ENCODE peak calls at places on chromosomes 16 and 17, in seven cellular contexts. N is neuronal stem cell, K is IMR-90, C is H9, D is H1, Y is trophoblast cell, W is mesendoderm. E is an unnamed sample.

GRCh38 chr17:2250140-2251095 is 53.2 kb downstream of the SMG6 start:
- DNase-seq in N (no peak), K (peak; percentile 58), C (no peak), D (no peak), Y (no peak), W (no peak), E (no peak)

GRCh38 chr17:4519361-4519788 is 20.7 kb downstream of the SPNS2 start:
- DNase-seq in N (no peak), K (no peak), C (no peak), D (no peak), Y (no peak), W (no peak), E (no peak)

GRCh38 chr17:68641276-68642117 is 40.3 kb upstream of the FAM20A start:
- DNase-seq in N (no peak), K (no peak), C (no peak), D (no peak), Y (peak; percentile 82), W (no peak), E (no peak)

GRCh38 chr17:74977802-74978201 is 5.2 kb upstream of the HID1 start:
- DNase-seq in N (no peak), K (no peak), C (no peak), D (no peak), Y (no peak), W (no peak), E (no peak)

GRCh38 chr17:34725008-34725407 is 145.6 kb downstream of the TMEM132E start:
- DNase-seq in N (no peak), K (no peak), C (peak; percentile 27), D (no peak), Y (no peak), W (peak; percentile 8), E (no peak)

GRCh38 chr17:70621593-70621992 is 452.3 kb downstream of the KCNJ2 start:
- DNase-seq in N (no peak), K (peak; percentile 9), C (no peak), D (no peak), Y (no peak), W (no peak), E (peak; percentile 21)

GRCh38 chr17:6366144-6366755 is 68.7 kb downstream of the AIPL1 start:
- DNase-seq in N (no peak), K (peak; percentile 24), C (peak; percentile 54), D (no peak), Y (no peak), W (peak; percentile 3), E (peak; percentile 77)

GRCh38 chr17:8272421-8272820 is 16.0 kb upstream of the RANGRF start:
- DNase-seq in N (no peak), K (no peak), C (no peak), D (no peak), Y (no peak), W (peak; percentile 42), E (no peak)

GRCh38 chr17:50916026-50916707 is 50.0 kb upstream of the TOB1 start:
- DNase-seq in N (no peak), K (peak; percentile 10), C (no peak), D (no peak), Y (no peak), W (no peak), E (no peak)

GRCh38 chr16:55059146-55059545 is 128.5 kb downstream of the IRX5 start:
- DNase-seq in N (no peak), K (no peak), C (no peak), D (no peak), Y (no peak), W (no peak), E (no peak)
- H3K18ac ChIP-seq in N (no peak overlapping the region), K (no peak overlapping the region), C (no peak overlapping the region), D (no peak overlapping the region), Y (no peak overlapping the region), W (no peak overlapping the region), E (no peak overlapping the region)

GRCh38 chr17:45063198-45063597 is 2.1 kb downstream of the NMT1 start:
- DNase-seq in N (no peak), K (no peak), C (no peak), D (no peak), Y (no peak), W (no peak), E (peak; percentile 47)
- H3K4me1 ChIP-seq in N (peaks cover 5% of the 10 kb centered on the region), K (peaks cover 6% of the 10 kb centered on the region), C (no peaks in the 10 kb centered on the region), D (no peaks in the 10 kb centered on the region), Y (peaks cover 2% of the 10 kb centered on the region), W (no peaks in the 10 kb centered on the region), E (peaks cover 9% of the 10 kb centered on the region)

GRCh38 chr17:40341808-40342574 is 22.5 kb downstream of the GJD3 start:
- DNase-seq in N (no peak), K (peak; percentile 50), C (peak; percentile 65), D (no peak), Y (peak; percentile 45), W (peak; percentile 89), E (peak; percentile 77)
- H3K27me3 ChIP-seq in N (peaks cover 2% of the 10 kb centered on the region), K (no peaks in the 10 kb centered on the region), C (peaks cover 18% of the 10 kb centered on the region), D (peaks cover 41% of the 10 kb centered on the region), Y (no peaks in the 10 kb centered on the region), W (no peaks in the 10 kb centered on the region), E (no peaks in the 10 kb centered on the region)

GRCh38 chr17:78905111-78905510 is 2.1 kb upstream of the CEP295NL start:
- DNase-seq in N (no peak), K (peak; percentile 64), C (no peak), D (no peak), Y (no peak), W (no peak), E (peak; percentile 24)

GRCh38 chr17:78912082-78912481 is 9.1 kb upstream of the CEP295NL start:
- DNase-seq in N (no peak), K (no peak), C (no peak), D (no peak), Y (no peak), W (no peak), E (no peak)

GRCh38 chr17:78904371-78904770 is 1.4 kb upstream of the CEP295NL start:
- DNase-seq in N (no peak), K (no peak), C (no peak), D (no peak), Y (no peak), W (peak; percentile 20), E (no peak)

GRCh38 chr17:78910885-78911284 is 7.9 kb upstream of the CEP295NL start:
- DNase-seq in N (no peak), K (no peak), C (no peak), D (no peak), Y (no peak), W (no peak), E (no peak)

GRCh38 chr17:78908426-78908825 is 5.4 kb upstream of the CEP295NL start:
- DNase-seq in N (no peak), K (no peak), C (no peak), D (no peak), Y (no peak), W (no peak), E (no peak)
- H3K18ac ChIP-seq in N (no peak overlapping the region), K (no peak overlapping the region), C (no peak overlapping the region), D (no peak overlapping the region), Y (no peak overlapping the region), W (no peak overlapping the region), E (no peak overlapping the region)

DNA sequence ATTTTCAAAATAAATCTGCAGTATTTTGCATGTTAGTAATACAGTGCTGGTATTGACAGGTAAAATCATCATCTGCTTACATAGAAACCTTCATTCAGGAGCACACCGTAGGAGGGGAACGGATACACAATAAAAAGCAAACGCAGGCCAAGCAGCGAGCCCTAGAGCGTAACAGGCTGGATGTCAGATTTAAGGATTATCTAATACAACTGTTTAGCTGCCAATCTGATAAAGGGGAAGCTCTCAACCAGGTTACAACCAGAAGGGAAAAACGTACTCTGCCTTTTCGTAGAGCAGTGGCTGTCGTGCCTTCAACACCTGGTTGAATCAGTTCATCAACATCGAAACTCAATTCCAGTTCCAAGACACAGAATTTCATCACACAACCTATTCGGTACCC is 16.4 kb upstream of the CUEDC1 start:
- DNase-seq in N (no peak), K (no peak), C (no peak), D (no peak), Y (no peak), W (no peak), E (no peak)
- H3K4me1 ChIP-seq in N (no peaks in the 10 kb centered on the region), K (peaks cover 12% of the 10 kb centered on the region), C (peaks cover 2% of the 10 kb centered on the region), D (peaks cover 2% of the 10 kb centered on the region), Y (no peaks in the 10 kb centered on the region), W (no peaks in the 10 kb centered on the region), E (peaks cover 12% of the 10 kb centered on the region)

GRCh38 chr17:83069931-83070374 is 9.5 kb upstream of the METRNL start:
- DNase-seq in N (no peak), K (no peak), C (no peak), D (no peak), Y (no peak), W (no peak), E (no peak)

GRCh38 chr17:83070800-83071341 is 8.5 kb upstream of the METRNL start:
- DNase-seq in N (no peak), K (no peak), C (no peak), D (no peak), Y (no peak), W (no peak), E (no peak)

GRCh38 chr17:83072600-83073358 is 6.6 kb upstream of the METRNL start:
- DNase-seq in N (no peak), K (no peak), C (no peak), D (no peak), Y (no peak), W (no peak), E (no peak)

GRCh38 chr17:83071966-83072562 is 7.3 kb upstream of the METRNL start:
- DNase-seq in N (no peak), K (no peak), C (no peak), D (no peak), Y (no peak), W (no peak), E (no peak)

DNA sequence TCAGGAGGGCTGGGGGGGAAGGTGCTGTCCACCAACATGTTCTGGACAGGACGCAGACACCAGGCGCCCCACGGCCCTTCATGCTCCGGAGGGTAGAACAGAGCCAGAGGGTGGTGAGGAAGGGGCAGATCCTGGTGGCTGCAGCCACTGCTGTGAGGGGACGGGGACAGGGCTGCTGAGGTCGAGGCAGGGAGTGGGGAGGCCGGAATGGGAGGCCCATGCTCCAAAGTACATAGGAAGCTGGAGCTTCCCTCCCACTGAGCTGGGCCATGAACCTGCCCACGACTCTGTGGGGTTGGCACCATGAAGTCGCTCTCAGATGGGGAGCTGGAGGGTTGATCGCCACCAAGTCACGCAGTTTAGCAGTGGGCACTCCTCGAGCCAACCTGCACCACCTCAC is 8.0 kb upstream of the METRNL start:
- DNase-seq in N (no peak), K (no peak), C (no peak), D (no peak), Y (no peak), W (no peak), E (no peak)
- H3K27me3 ChIP-seq in N (no peaks in the 10 kb centered on the region), K (no peaks in the 10 kb centered on the region), C (no peaks in the 10 kb centered on the region), D (peaks cover 3% of the 10 kb centered on the region), Y (no peaks in the 10 kb centered on the region), W (no peaks in the 10 kb centered on the region), E (peaks cover 1% of the 10 kb centered on the region)

DNA sequence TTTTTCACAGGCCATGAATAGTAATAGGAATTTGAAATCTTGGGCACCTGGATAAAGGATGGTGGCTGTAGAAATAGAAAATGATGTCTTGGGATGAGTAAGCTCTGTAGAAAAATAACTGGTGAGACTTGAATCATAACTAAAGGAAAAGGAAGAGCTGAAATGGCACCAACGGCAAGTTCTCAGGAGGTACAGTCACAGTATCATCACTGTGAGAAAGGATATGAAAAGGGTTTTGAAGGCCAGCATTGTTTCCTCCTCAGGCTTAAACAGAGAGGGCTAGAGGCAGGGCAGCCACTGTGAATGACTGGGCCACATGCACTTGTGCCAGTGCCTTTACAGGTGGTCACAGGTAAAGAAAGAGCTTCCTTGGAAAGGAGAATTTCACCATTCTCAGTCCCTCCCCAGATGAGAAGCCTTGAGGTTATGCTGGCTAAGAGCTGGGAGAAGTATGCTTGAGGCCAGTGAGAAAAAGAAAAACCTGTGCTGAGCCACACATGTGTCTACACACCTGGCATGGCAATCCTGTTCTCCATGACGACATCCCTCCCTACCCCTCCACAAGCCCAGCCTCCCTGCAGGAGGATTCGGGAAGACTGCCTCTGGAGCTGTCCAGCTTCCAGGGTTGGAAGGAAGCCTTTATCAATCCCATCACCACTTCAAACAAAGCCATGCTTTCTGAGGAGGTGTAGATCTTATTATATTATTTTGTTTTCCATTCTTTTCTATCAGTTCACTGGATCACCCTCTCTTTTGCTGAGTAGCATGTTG is 3.8 kb upstream of the ANKFN1 start:
- DNase-seq in N (no peak), K (peak; percentile 19), C (no peak), D (no peak), Y (no peak), W (peak; percentile 27), E (no peak)
- H3K18ac ChIP-seq in N (no peak overlapping the region), K (no peak overlapping the region), C (no peak overlapping the region), D (no peak overlapping the region), Y (no peak overlapping the region), W (no peak overlapping the region), E (no peak overlapping the region)